ENCODE peak calls at places on chromosomes 13 and 19, in five cellular contexts. S is Right ventricle myocardium superior; T is T1000; C is NAMALWA; Z is CD8-positive, alpha-beta memory T cell. A is an unnamed sample.

GRCh38 chr19:28067882-28068281 is 1145.1 kb downstream of the UQCRFS1 start:
- DNase-seq in C (no peak), T (no peak), Z (no peak), S (no peak), A (no peak)

GRCh38 chr13:37407156-37407555 is 191.4 kb downstream of the POSTN start:
- DNase-seq in C (no peak), Z (no peak), S (no peak), T (no peak), A (no peak)

GRCh38 chr13:113863511-113864302 is at the start of gene GAS6:
- DNase-seq in C (no peak), Z (no peak), S (peak; percentile 82), T (peak; percentile 44), A (peak; percentile 82)

GRCh38 chr19:30356951-30357579 is 15.1 kb upstream of the ZNF536 start:
- DNase-seq in T (no peak), C (no peak), S (no peak), Z (no peak), A (no peak)

GRCh38 chr13:93522486-93522885 is 295.9 kb downstream of the GPC6 start:
- DNase-seq in Z (no peak), C (no peak), T (no peak), S (no peak), A (no peak)

GRCh38 chr19:53308339-53308811 is 25.2 kb upstream of the ZNF845 start:
- DNase-seq in Z (no peak), T (no peak), S (no peak), C (no peak), A (no peak)

GRCh38 chr13:25170554-25171107 is 1.5 kb downstream of the AMER2 start:
- DNase-seq in Z (no peak), S (no peak), C (no peak), T (no peak), A (no peak)

GRCh38 chr19:343941-344624 is 513 bp downstream of the MIER2 start:
- DNase-seq in T (peak; percentile 61), S (peak; percentile 45), Z (no peak), C (peak; percentile 28), A (peak; percentile 64)

GRCh38 chr19:1408300-1409203 is 1.2 kb downstream of the DAZAP1 start:
- DNase-seq in C (peak; percentile 57), Z (peak; percentile 72), S (peak; percentile 75), T (no peak), A (peak; percentile 60)

GRCh38 chr19:30539981-30540380 is 167.8 kb downstream of the ZNF536 start:
- DNase-seq in S (no peak), Z (no peak), C (no peak), T (no peak), A (no peak)

GRCh38 chr19:43675269-43675879 is 5.4 kb upstream of the PLAUR start:
- DNase-seq in Z (no peak), T (no peak), C (no peak), S (no peak), A (no peak)

GRCh38 chr19:888615-889385 is 4.2 kb downstream of the MED16 start:
- DNase-seq in S (no peak), Z (no peak), C (no peak), T (no peak), A (no peak)

GRCh38 chr19:29547981-29548380 is 22.2 kb downstream of the VSTM2B start:
- DNase-seq in C (no peak), S (no peak), T (no peak), Z (no peak), A (peak; percentile 16)

GRCh38 chr13:71605744-71606143 is 261.3 kb downstream of the DACH1 start:
- DNase-seq in S (no peak), C (no peak), Z (no peak), T (no peak), A (no peak)

GRCh38 chr13:70708744-70709143 is 600.5 kb upstream of the KLHL1 start:
- DNase-seq in C (no peak), T (no peak), S (no peak), Z (no peak), A (no peak)

GRCh38 chr19:45598267-45599011 is 3.6 kb downstream of the GPR4 start:
- DNase-seq in S (no peak), Z (no peak), T (no peak), C (peak; percentile 23), A (peak; percentile 58)

GRCh38 chr19:1324792-1325567 is 39.3 kb downstream of the EFNA2 start:
- DNase-seq in S (peak; percentile 61), T (peak; percentile 78), C (no peak), Z (peak; percentile 27), A (peak; percentile 64)

GRCh38 chr13:76764916-76765315 is 121.3 kb downstream of the KCTD12 start:
- DNase-seq in C (no peak), Z (no peak), S (no peak), T (no peak), A (no peak)

GRCh38 chr19:19098084-19098702 is 34.4 kb downstream of the SLC25A42 start:
- DNase-seq in C (no peak), Z (no peak), S (no peak), T (no peak), A (no peak)

GRCh38 chr19:16161848-16162247 is 11.5 kb downstream of the CIB3 start:
- DNase-seq in Z (no peak), C (no peak), S (no peak), T (peak; percentile 13), A (no peak)

GRCh38 chr13:99730403-99730802 is 229.1 kb downstream of the TM9SF2 start:
- DNase-seq in Z (no peak), T (no peak), S (no peak), C (no peak), A (no peak)

GRCh38 chr19:49712397-49712859 is 21.5 kb downstream of the CPT1C start:
- DNase-seq in Z (no peak), C (peak; percentile 79), S (peak; percentile 77), T (no peak), A (peak; percentile 59)

GRCh38 chr13:27450921-27451461 is 627 bp upstream of the MTIF3 start:
- DNase-seq in C (peak; percentile 29), T (no peak), S (peak; percentile 57), Z (no peak), A (peak; percentile 41)

GRCh38 chr19:2048959-2049740 is 1.9 kb downstream of the MKNK2 start:
- DNase-seq in T (no peak), Z (no peak), C (peak; percentile 20), S (peak; percentile 61), A (no peak)

GRCh38 chr13:99555149-99555548 is 53.9 kb downstream of the TM9SF2 start:
- DNase-seq in T (no peak), Z (no peak), S (no peak), C (no peak), A (no peak)

GRCh38 chr13:77619655-77620054 is 77.8 kb upstream of the SLAIN1 start:
- DNase-seq in Z (no peak), S (no peak), T (no peak), C (no peak), A (no peak)

GRCh38 chr13:61880576-61881283 is 465.1 kb upstream of the PCDH20 start:
- DNase-seq in C (peak; percentile 90), T (no peak), Z (no peak), S (no peak), A (no peak)

GRCh38 chr13:94325148-94325528 is 154.3 kb downstream of the DCT start:
- DNase-seq in C (no peak), T (no peak), S (no peak), Z (no peak), A (no peak)

GRCh38 chr19:8233370-8233769 is 24.2 kb downstream of the CERS4 start:
- DNase-seq in S (no peak), C (no peak), T (no peak), Z (no peak), A (no peak)

GRCh38 chr19:55406869-55407624 is 541 bp downstream of the UBE2S start:
- DNase-seq in S (peak; percentile 59), T (no peak), Z (no peak), C (peak; percentile 43), A (no peak)

A was measured in heart left ventricle.